ENCODE peak calls at places on chromosomes 3 and 15, in six cellular contexts. One of them, this sample, is unnamed.

GRCh38 chr15:70387086-70387485 is 289.4 kb upstream of the TLE3 start:
- DNase-seq in OCI-LY7: no peak
- DNase-seq in upper lobe of right lung: no peak
- DNase-seq in gastrocnemius medialis: no peak
- DNase-seq in spleen: no peak
- DNase-seq in heart right ventricle: no peak
- DNase-seq in this sample: no peak

GRCh38 chr3:127389913-127390312 is 102.1 kb upstream of the PRR20G start:
- DNase-seq in OCI-LY7: no peak
- DNase-seq in upper lobe of right lung: peak; percentile 49
- DNase-seq in gastrocnemius medialis: no peak
- DNase-seq in spleen: peak; percentile 54
- DNase-seq in heart right ventricle: no peak
- DNase-seq in this sample: no peak

GRCh38 chr3:54653456-54654195 is 274.2 kb downstream of the LRTM1 start:
- DNase-seq in OCI-LY7: no peak
- DNase-seq in upper lobe of right lung: no peak
- DNase-seq in gastrocnemius medialis: no peak
- DNase-seq in spleen: no peak
- DNase-seq in heart right ventricle: no peak
- DNase-seq in this sample: no peak

GRCh38 chr3:118525096-118525495 is 509.6 kb downstream of the IGSF11 start:
- DNase-seq in OCI-LY7: no peak
- DNase-seq in upper lobe of right lung: no peak
- DNase-seq in gastrocnemius medialis: no peak
- DNase-seq in spleen: no peak
- DNase-seq in heart right ventricle: no peak
- DNase-seq in this sample: no peak

GRCh38 chr3:24683511-24684384 is 189.1 kb upstream of the THRB start:
- DNase-seq in OCI-LY7: no peak
- DNase-seq in upper lobe of right lung: no peak
- DNase-seq in gastrocnemius medialis: no peak
- DNase-seq in spleen: no peak
- DNase-seq in heart right ventricle: no peak
- DNase-seq in this sample: no peak

GRCh38 chr3:138939563-138940241 is 7.2 kb downstream of the FOXL2 start:
- DNase-seq in OCI-LY7: no peak
- DNase-seq in upper lobe of right lung: no peak
- DNase-seq in gastrocnemius medialis: no peak
- DNase-seq in spleen: no peak
- DNase-seq in heart right ventricle: no peak
- DNase-seq in this sample: no peak

GRCh38 chr3:169966951-169967915 is 626 bp downstream of the SEC62 start:
- DNase-seq in OCI-LY7: peak; percentile 54
- DNase-seq in upper lobe of right lung: no peak
- DNase-seq in gastrocnemius medialis: peak; percentile 18
- DNase-seq in spleen: no peak
- DNase-seq in heart right ventricle: peak; percentile 63
- DNase-seq in this sample: peak; percentile 51

GRCh38 chr15:29050870-29051269 is 165.1 kb downstream of the APBA2 start:
- DNase-seq in OCI-LY7: no peak
- DNase-seq in upper lobe of right lung: peak; percentile 28
- DNase-seq in gastrocnemius medialis: no peak
- DNase-seq in spleen: no peak
- DNase-seq in heart right ventricle: no peak
- DNase-seq in this sample: no peak

GRCh38 chr3:10635446-10636076 is 130.2 kb upstream of the ATP2B2 start:
- DNase-seq in OCI-LY7: no peak
- DNase-seq in upper lobe of right lung: no peak
- DNase-seq in gastrocnemius medialis: no peak
- DNase-seq in spleen: peak; percentile 22
- DNase-seq in heart right ventricle: no peak
- DNase-seq in this sample: no peak

GRCh38 chr3:184172681-184173373 is 1.8 kb upstream of the AP2M1 start:
- DNase-seq in OCI-LY7: no peak
- DNase-seq in upper lobe of right lung: no peak
- DNase-seq in gastrocnemius medialis: no peak
- DNase-seq in spleen: no peak
- DNase-seq in heart right ventricle: no peak
- DNase-seq in this sample: no peak

GRCh38 chr3:11037241-11037873 is 44.8 kb downstream of the SLC6A1 start:
- DNase-seq in OCI-LY7: no peak
- DNase-seq in upper lobe of right lung: no peak
- DNase-seq in gastrocnemius medialis: no peak
- DNase-seq in spleen: no peak
- DNase-seq in heart right ventricle: no peak
- DNase-seq in this sample: no peak

GRCh38 chr3:189204467-189204866 is 32.7 kb downstream of the TPRG1 start:
- DNase-seq in OCI-LY7: no peak
- DNase-seq in upper lobe of right lung: no peak
- DNase-seq in gastrocnemius medialis: no peak
- DNase-seq in spleen: no peak
- DNase-seq in heart right ventricle: no peak
- DNase-seq in this sample: no peak

GRCh38 chr3:196670335-196670734 is 30.8 kb downstream of the NRROS start:
- DNase-seq in OCI-LY7: peak; percentile 48
- DNase-seq in upper lobe of right lung: no peak
- DNase-seq in gastrocnemius medialis: no peak
- DNase-seq in spleen: peak; percentile 77
- DNase-seq in heart right ventricle: no peak
- DNase-seq in this sample: no peak

GRCh38 chr15:37122703-37123102 is 22.4 kb upstream of the MEIS2 start:
- DNase-seq in OCI-LY7: no peak
- DNase-seq in upper lobe of right lung: no peak
- DNase-seq in gastrocnemius medialis: no peak
- DNase-seq in spleen: no peak
- DNase-seq in heart right ventricle: no peak
- DNase-seq in this sample: no peak

GRCh38 chr15:35680951-35681350 is 135.0 kb upstream of the DPH6 start:
- DNase-seq in OCI-LY7: no peak
- DNase-seq in upper lobe of right lung: no peak
- DNase-seq in gastrocnemius medialis: no peak
- DNase-seq in spleen: no peak
- DNase-seq in heart right ventricle: no peak
- DNase-seq in this sample: no peak

GRCh38 chr3:103052236-103052830 is 617.5 kb downstream of the ZPLD1 start:
- DNase-seq in OCI-LY7: no peak
- DNase-seq in upper lobe of right lung: no peak
- DNase-seq in gastrocnemius medialis: peak; percentile 25
- DNase-seq in spleen: no peak
- DNase-seq in heart right ventricle: peak; percentile 18
- DNase-seq in this sample: no peak

GRCh38 chr3:45178131-45179023 is 32.2 kb upstream of the CDCP1 start:
- DNase-seq in OCI-LY7: no peak
- DNase-seq in upper lobe of right lung: no peak
- DNase-seq in gastrocnemius medialis: peak; percentile 71
- DNase-seq in spleen: no peak
- DNase-seq in heart right ventricle: no peak
- DNase-seq in this sample: no peak

GRCh38 chr3:621714-622113 is 425.2 kb downstream of the CHL1 start:
- DNase-seq in OCI-LY7: no peak
- DNase-seq in upper lobe of right lung: no peak
- DNase-seq in gastrocnemius medialis: no peak
- DNase-seq in spleen: no peak
- DNase-seq in heart right ventricle: no peak
- DNase-seq in this sample: no peak

GRCh38 chr15:78629716-78630065 is 8.9 kb upstream of the CHRNA3 start:
- DNase-seq in OCI-LY7: no peak
- DNase-seq in upper lobe of right lung: peak; percentile 58
- DNase-seq in gastrocnemius medialis: no peak
- DNase-seq in spleen: no peak
- DNase-seq in heart right ventricle: no peak
- DNase-seq in this sample: no peak

GRCh38 chr3:100097919-100098896 is 16.1 kb downstream of the FILIP1L start:
- DNase-seq in OCI-LY7: no peak
- DNase-seq in upper lobe of right lung: no peak
- DNase-seq in gastrocnemius medialis: peak; percentile 35
- DNase-seq in spleen: no peak
- DNase-seq in heart right ventricle: no peak
- DNase-seq in this sample: peak; percentile 74

GRCh38 chr3:100099621-100100020 is 14.7 kb downstream of the FILIP1L start:
- DNase-seq in OCI-LY7: no peak
- DNase-seq in upper lobe of right lung: no peak
- DNase-seq in gastrocnemius medialis: no peak
- DNase-seq in spleen: no peak
- DNase-seq in heart right ventricle: no peak
- DNase-seq in this sample: no peak

GRCh38 chr3:100102757-100103156 is 11.5 kb downstream of the FILIP1L start:
- DNase-seq in OCI-LY7: no peak
- DNase-seq in upper lobe of right lung: no peak
- DNase-seq in gastrocnemius medialis: no peak
- DNase-seq in spleen: no peak
- DNase-seq in heart right ventricle: no peak
- DNase-seq in this sample: no peak

GRCh38 chr3:100103558-100104441 is 10.5 kb downstream of the FILIP1L start:
- DNase-seq in OCI-LY7: peak; percentile 17
- DNase-seq in upper lobe of right lung: no peak
- DNase-seq in gastrocnemius medialis: no peak
- DNase-seq in spleen: no peak
- DNase-seq in heart right ventricle: no peak
- DNase-seq in this sample: no peak

DNA sequence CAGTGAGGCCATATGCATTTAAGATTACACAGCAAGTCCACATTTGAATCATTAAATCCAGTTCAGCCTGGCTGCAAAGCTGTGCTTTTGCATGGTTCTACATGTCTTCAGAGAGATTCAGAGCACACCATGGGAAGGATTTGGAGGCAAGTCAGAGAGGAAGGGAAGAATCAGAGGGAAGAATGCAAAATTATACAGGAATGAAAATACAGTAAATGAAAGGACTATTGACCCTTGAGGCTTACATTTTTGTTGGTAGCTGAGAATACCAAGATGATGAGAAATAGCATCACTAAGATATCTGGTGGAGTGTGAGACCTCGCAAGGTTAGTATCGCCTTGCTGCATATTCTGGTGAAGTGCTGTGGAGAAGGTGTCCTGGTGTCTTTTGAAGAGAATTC is 13.8 kb downstream of the FILIP1L start:
- DNase-seq in OCI-LY7: no peak
- DNase-seq in upper lobe of right lung: no peak
- DNase-seq in gastrocnemius medialis: no peak
- DNase-seq in spleen: no peak
- DNase-seq in heart right ventricle: no peak
- DNase-seq in this sample: no peak
- H3K4me1 ChIP-seq in OCI-LY7: peaks cover 20% of the 10 kb centered on the region
- H3K4me1 ChIP-seq in upper lobe of right lung: peaks cover 31% of the 10 kb centered on the region
- H3K4me1 ChIP-seq in gastrocnemius medialis: peaks cover 80% of the 10 kb centered on the region
- H3K4me1 ChIP-seq in spleen: no peaks in the 10 kb centered on the region
- H3K4me1 ChIP-seq in heart right ventricle: peaks cover 60% of the 10 kb centered on the region
- H3K4me1 ChIP-seq in this sample: peaks cover 50% of the 10 kb centered on the region

GRCh38 chr3:128753715-128754114 is 27.7 kb downstream of the RAB7A start:
- DNase-seq in OCI-LY7: no peak
- DNase-seq in upper lobe of right lung: no peak
- DNase-seq in gastrocnemius medialis: peak; percentile 45
- DNase-seq in spleen: no peak
- DNase-seq in heart right ventricle: no peak
- DNase-seq in this sample: no peak
- TF ChIP-seq CTCF in OCI-LY7: no peak
- TF ChIP-seq CTCF in upper lobe of right lung: no peak
- TF ChIP-seq CTCF in gastrocnemius medialis: no peak
- TF ChIP-seq CTCF in spleen: no peak
- TF ChIP-seq CTCF in heart right ventricle: no peak
- TF ChIP-seq CTCF in this sample: no peak

GRCh38 chr3:30691944-30692343 is 85.5 kb downstream of the TGFBR2 start:
- DNase-seq in OCI-LY7: no peak
- DNase-seq in upper lobe of right lung: no peak
- DNase-seq in gastrocnemius medialis: no peak
- DNase-seq in spleen: no peak
- DNase-seq in heart right ventricle: no peak
- DNase-seq in this sample: no peak
- H3K4me1 ChIP-seq in OCI-LY7: peaks cover 7% of the 10 kb centered on the region
- H3K4me1 ChIP-seq in upper lobe of right lung: peaks cover 62% of the 10 kb centered on the region
- H3K4me1 ChIP-seq in gastrocnemius medialis: peaks cover 45% of the 10 kb centered on the region
- H3K4me1 ChIP-seq in spleen: peaks cover 76% of the 10 kb centered on the region
- H3K4me1 ChIP-seq in heart right ventricle: peaks cover 97% of the 10 kb centered on the region
- H3K4me1 ChIP-seq in this sample: peaks cover 39% of the 10 kb centered on the region

DNA sequence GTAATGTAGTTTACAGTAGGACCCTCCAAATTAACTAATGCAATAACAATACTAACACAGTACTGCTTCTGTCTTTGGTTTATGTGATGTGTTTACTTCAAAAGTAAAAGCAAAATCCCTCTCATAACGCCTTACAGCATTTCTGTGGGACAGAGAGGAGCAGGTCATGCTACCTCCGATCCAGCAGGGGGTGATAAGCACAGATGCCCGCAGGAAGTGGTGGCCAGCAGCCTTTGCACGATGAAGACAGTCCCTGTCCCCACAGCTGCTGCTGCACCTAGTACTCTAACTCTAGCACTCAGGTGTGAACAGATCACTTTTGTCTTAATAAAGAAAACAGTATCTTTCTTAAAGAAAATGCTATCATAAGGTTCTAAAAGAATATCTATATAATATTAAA is 38.3 kb downstream of the ANO10 start:
- DNase-seq in OCI-LY7: peak; percentile 4
- DNase-seq in upper lobe of right lung: no peak
- DNase-seq in gastrocnemius medialis: no peak
- DNase-seq in spleen: no peak
- DNase-seq in heart right ventricle: no peak
- DNase-seq in this sample: no peak
- TF ChIP-seq CTCF in OCI-LY7: peak; percentile 53
- TF ChIP-seq CTCF in upper lobe of right lung: no peak
- TF ChIP-seq CTCF in gastrocnemius medialis: no peak
- TF ChIP-seq CTCF in spleen: no peak
- TF ChIP-seq CTCF in heart right ventricle: no peak
- TF ChIP-seq CTCF in this sample: no peak

DNA sequence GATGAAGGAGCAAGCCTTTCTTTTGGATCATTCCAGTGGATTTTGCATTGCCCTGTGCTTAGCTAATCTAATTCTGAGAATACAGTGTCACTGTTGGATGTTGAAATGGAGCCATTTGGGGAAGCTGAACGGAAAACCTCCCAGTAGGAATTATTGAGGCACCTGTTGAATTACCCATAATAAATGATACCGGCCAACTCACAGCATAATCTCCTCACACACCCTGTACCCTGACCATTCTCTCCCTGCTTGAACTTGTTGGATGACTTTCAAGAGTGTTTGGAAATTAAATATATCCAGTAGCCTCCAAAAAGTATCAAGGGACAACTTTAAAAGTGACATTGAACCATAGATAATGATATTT is 171.4 kb upstream of the HES1 start:
- DNase-seq in OCI-LY7: no peak
- DNase-seq in upper lobe of right lung: no peak
- DNase-seq in gastrocnemius medialis: no peak
- DNase-seq in spleen: no peak
- DNase-seq in heart right ventricle: no peak
- DNase-seq in this sample: no peak
- H3K4me1 ChIP-seq in OCI-LY7: no peaks in the 10 kb centered on the region
- H3K4me1 ChIP-seq in upper lobe of right lung: no peaks in the 10 kb centered on the region
- H3K4me1 ChIP-seq in gastrocnemius medialis: peaks cover 19% of the 10 kb centered on the region
- H3K4me1 ChIP-seq in spleen: no peaks in the 10 kb centered on the region
- H3K4me1 ChIP-seq in heart right ventricle: no peaks in the 10 kb centered on the region
- H3K4me1 ChIP-seq in this sample: no peaks in the 10 kb centered on the region